ENCODE peak calls at places on chromosome 4, in eight cellular contexts. I is NCI-H1417, S is lower lobe of right lung, A is body of pancreas, O is T-cell, R is T-helper 17 cell, V is sciatic nerve, H is psoas muscle. E is an unnamed sample.

GRCh38 chr4:24796632-24797031 is 1.3 kb downstream of the SOD3 start:
- DNase-seq in V (no peak), O (no peak), A (no peak), I (no peak), H (no peak), R (no peak), S (no peak), E (no peak)

GRCh38 chr4:4627111-4627510 is 85.3 kb upstream of the STX18 start:
- DNase-seq in A (no peak), H (no peak), R (no peak), I (no peak), V (no peak), O (no peak), S (no peak), E (no peak)

GRCh38 chr4:14111730-14112171 is 484.2 kb upstream of the BOD1L1 start:
- DNase-seq in O (no peak), A (no peak), R (no peak), S (no peak), I (no peak), V (no peak), H (no peak), E (peak; percentile 60)

GRCh38 chr4:86554641-86555040 is 39.5 kb upstream of the PTPN13 start:
- DNase-seq in O (no peak), V (no peak), R (no peak), I (no peak), H (no peak), A (no peak), S (no peak), E (peak; percentile 16)

GRCh38 chr4:120685756-120686278 is 236.7 kb downstream of the PRDM5 start:
- DNase-seq in R (no peak), V (no peak), A (no peak), O (no peak), I (no peak), S (no peak), H (no peak), E (peak; percentile 37)

GRCh38 chr4:105895609-105896460 is 564 bp downstream of the NPNT start:
- DNase-seq in O (no peak), H (peak; percentile 61), S (peak; percentile 67), V (no peak), A (peak; percentile 56), I (peak; percentile 85), R (no peak), E (peak; percentile 6)

GRCh38 chr4:7660640-7661039 is 225.9 kb upstream of the PSAPL1 start:
- DNase-seq in A (no peak), I (no peak), S (peak; percentile 17), O (no peak), R (no peak), V (no peak), H (peak; percentile 35), E (no peak)

GRCh38 chr4:137660211-137660610 is 127.9 kb upstream of the PCDH18 start:
- DNase-seq in S (no peak), V (no peak), A (no peak), H (no peak), R (no peak), I (no peak), O (no peak), E (peak; percentile 25)

GRCh38 chr4:5931526-5931925 is 38.6 kb upstream of the CRMP1 start:
- DNase-seq in V (no peak), S (no peak), H (no peak), O (no peak), R (no peak), I (no peak), A (no peak), E (no peak)

GRCh38 chr4:109411964-109412363 is 21.7 kb upstream of the SEC24B start:
- DNase-seq in I (peak; percentile 62), O (no peak), H (no peak), S (no peak), A (no peak), V (no peak), R (no peak), E (peak; percentile 4)

GRCh38 chr4:177737387-177737965 is 295.2 kb upstream of the AGA start:
- DNase-seq in O (no peak), I (no peak), S (no peak), A (no peak), R (no peak), H (no peak), V (no peak), E (peak; percentile 19)

GRCh38 chr4:154781126-154781982 is at the start of gene RBM46:
- DNase-seq in S (no peak), I (no peak), H (no peak), O (no peak), A (no peak), V (no peak), R (no peak), E (no peak)

GRCh38 chr4:95267081-95267480 is 281.7 kb downstream of the UNC5C start:
- DNase-seq in S (no peak), I (no peak), R (no peak), H (no peak), V (no peak), A (no peak), O (no peak), E (peak; percentile 58)

GRCh38 chr4:10584042-10584441 is 100.5 kb downstream of the CLNK start:
- DNase-seq in O (no peak), H (no peak), R (no peak), I (no peak), A (no peak), V (no peak), S (no peak), E (peak; percentile 93)

GRCh38 chr4:127203561-127204260 is 429.0 kb upstream of the INTU start:
- DNase-seq in I (no peak), S (no peak), A (no peak), V (no peak), R (no peak), O (no peak), H (no peak), E (peak; percentile 60)

GRCh38 chr4:182255421-182256190 is 12.4 kb downstream of the TENM3 start:
- DNase-seq in S (no peak), I (no peak), O (no peak), V (no peak), R (no peak), H (no peak), A (no peak), E (no peak)

GRCh38 chr4:47270226-47270888 is 193.1 kb downstream of the COMMD8 start:
- DNase-seq in H (no peak), O (no peak), V (no peak), A (no peak), S (no peak), I (peak; percentile 56), R (no peak), E (no peak)

GRCh38 chr4:180234730-180235129 is 2008.5 kb upstream of the TENM3 start:
- DNase-seq in H (no peak), I (no peak), S (no peak), A (no peak), R (no peak), V (no peak), O (no peak), E (no peak)

GRCh38 chr4:174828845-174829701 is at the start of gene GLRA3:
- DNase-seq in O (no peak), I (peak; percentile 99), H (no peak), A (peak; percentile 57), S (peak; percentile 68), R (no peak), V (peak; percentile 55), E (peak; percentile 59)

GRCh38 chr4:175419120-175419774 is 392.8 kb downstream of the GPM6A start:
- DNase-seq in H (no peak), S (no peak), V (no peak), I (peak; percentile 61), O (no peak), A (no peak), R (no peak), E (peak; percentile 99)

GRCh38 chr4:155960522-155960921 is 6.9 kb upstream of the CTSO start:
- DNase-seq in A (no peak), H (no peak), S (no peak), O (no peak), V (no peak), R (no peak), I (peak; percentile 23), E (peak; percentile 20)

GRCh38 chr4:122895336-122895995 is 26.9 kb downstream of the NUDT6 start:
- DNase-seq in R (no peak), I (no peak), O (no peak), H (no peak), S (no peak), V (no peak), A (no peak), E (no peak)

GRCh38 chr4:75844151-75844662 is 58.0 kb downstream of the PPEF2 start:
- DNase-seq in I (no peak), S (no peak), A (no peak), V (no peak), H (no peak), O (no peak), R (no peak), E (peak; percentile 92)

GRCh38 chr4:105843941-105844340 is 51.3 kb upstream of the NPNT start:
- DNase-seq in R (no peak), O (no peak), S (no peak), I (no peak), H (no peak), V (no peak), A (no peak), E (no peak)

GRCh38 chr4:81676552-81676951 is 204.8 kb upstream of the RASGEF1B start:
- DNase-seq in A (no peak), I (no peak), V (no peak), O (no peak), R (no peak), S (no peak), H (no peak), E (no peak)

GRCh38 chr4:104205116-104205515 is 289.6 kb downstream of the CXXC4 start:
- DNase-seq in O (no peak), I (peak; percentile 9), H (no peak), A (no peak), S (no peak), V (no peak), R (no peak), E (no peak)

GRCh38 chr4:81449018-81449417 is 22.7 kb downstream of the RASGEF1B start:
- DNase-seq in O (no peak), V (no peak), R (no peak), S (no peak), A (no peak), I (no peak), H (no peak), E (no peak)

GRCh38 chr4:157045507-157046127 is 30.3 kb upstream of the GLRB start:
- DNase-seq in I (peak; percentile 70), S (no peak), A (peak; percentile 33), V (no peak), H (no peak), O (no peak), R (no peak), E (peak; percentile 81)

GRCh38 chr4:84673475-84674230 is 90.7 kb downstream of the CDS1 start:
- DNase-seq in O (no peak), I (no peak), H (no peak), S (no peak), R (no peak), V (no peak), A (no peak), E (peak; percentile 92)

GRCh38 chr4:6410078-6410477 is 62.3 kb downstream of the PPP2R2C start:
- DNase-seq in S (peak; percentile 24), R (no peak), O (no peak), V (no peak), H (no peak), I (peak; percentile 36), A (no peak), E (no peak)

GRCh38 chr4:158314756-158315487 is 104.6 kb downstream of the TMEM144 start:
- DNase-seq in I (no peak), O (no peak), H (no peak), S (no peak), A (no peak), R (no peak), V (no peak), E (peak; percentile 97)

GRCh38 chr4:74800310-74800709 is 6.0 kb upstream of the BTC start:
- DNase-seq in V (no peak), O (no peak), A (no peak), S (no peak), I (no peak), H (no peak), R (no peak), E (no peak)

GRCh38 chr4:8019396-8020365 is 80.0 kb upstream of the AFAP1 start:
- DNase-seq in I (no peak), O (no peak), V (no peak), A (no peak), S (peak; percentile 64), R (no peak), H (peak; percentile 50), E (no peak)

GRCh38 chr4:187010052-187010451 is 286.4 kb upstream of the FAT1 start:
- DNase-seq in R (no peak), A (no peak), S (no peak), H (no peak), O (no peak), V (no peak), I (no peak), E (peak; percentile 14)